ENCODE peak calls at places on chromosome 22, in six cellular contexts. One of them, this sample, is unnamed.

GRCh38 chr22:48532986-48533385 is 1294.7 kb downstream of the BRD1 start:
- DNase-seq in GM23248: no peak
- DNase-seq in small intestine: no peak
- DNase-seq in heart right ventricle: no peak
- DNase-seq in heart left ventricle: no peak
- DNase-seq in H7: no peak
- DNase-seq in this sample: no peak

GRCh38 chr22:38706101-38706884 is 549 bp downstream of the GTPBP1 start:
- DNase-seq in GM23248: peak; percentile 71
- DNase-seq in small intestine: peak; percentile 66
- DNase-seq in heart right ventricle: peak; percentile 43
- DNase-seq in heart left ventricle: peak; percentile 79
- DNase-seq in H7: peak; percentile 80
- DNase-seq in this sample: no peak

GRCh38 chr22:32801436-32802290 is at the start of gene TIMP3:
- DNase-seq in GM23248: peak; percentile 93
- DNase-seq in small intestine: peak; percentile 10
- DNase-seq in heart right ventricle: peak; percentile 92
- DNase-seq in heart left ventricle: peak; percentile 94
- DNase-seq in H7: peak; percentile 98
- DNase-seq in this sample: no peak

GRCh38 chr22:36101756-36102155 is 58.8 kb downstream of the APOL3 start:
- DNase-seq in GM23248: no peak
- DNase-seq in small intestine: no peak
- DNase-seq in heart right ventricle: no peak
- DNase-seq in heart left ventricle: no peak
- DNase-seq in H7: no peak
- DNase-seq in this sample: no peak

GRCh38 chr22:44526431-44527115 is 28.5 kb upstream of the RTL6 start:
- DNase-seq in GM23248: no peak
- DNase-seq in small intestine: no peak
- DNase-seq in heart right ventricle: no peak
- DNase-seq in heart left ventricle: no peak
- DNase-seq in H7: no peak
- DNase-seq in this sample: no peak

GRCh38 chr22:40451230-40451629 is 80.8 kb downstream of the SGSM3 start:
- DNase-seq in GM23248: peak; percentile 56
- DNase-seq in small intestine: no peak
- DNase-seq in heart right ventricle: no peak
- DNase-seq in heart left ventricle: no peak
- DNase-seq in H7: no peak
- DNase-seq in this sample: no peak

GRCh38 chr22:20229916-20230775 is 38.0 kb downstream of the RTN4R start:
- DNase-seq in GM23248: no peak
- DNase-seq in small intestine: no peak
- DNase-seq in heart right ventricle: no peak
- DNase-seq in heart left ventricle: no peak
- DNase-seq in H7: no peak
- DNase-seq in this sample: no peak

GRCh38 chr22:47783433-47784366 is 1021.2 kb downstream of the TBC1D22A start:
- DNase-seq in GM23248: no peak
- DNase-seq in small intestine: no peak
- DNase-seq in heart right ventricle: no peak
- DNase-seq in heart left ventricle: no peak
- DNase-seq in H7: peak; percentile 80
- DNase-seq in this sample: no peak

GRCh38 chr22:44664149-44664548 is 37.9 kb upstream of the PRR5 start:
- DNase-seq in GM23248: no peak
- DNase-seq in small intestine: peak; percentile 62
- DNase-seq in heart right ventricle: peak; percentile 68
- DNase-seq in heart left ventricle: peak; percentile 86
- DNase-seq in H7: no peak
- DNase-seq in this sample: no peak

GRCh38 chr22:28951969-28952521 is 68.7 kb downstream of the ZNRF3 start:
- DNase-seq in GM23248: no peak
- DNase-seq in small intestine: no peak
- DNase-seq in heart right ventricle: no peak
- DNase-seq in heart left ventricle: no peak
- DNase-seq in H7: no peak
- DNase-seq in this sample: no peak

GRCh38 chr22:19984851-19985811 is 31.5 kb downstream of the ARVCF start:
- DNase-seq in GM23248: no peak
- DNase-seq in small intestine: no peak
- DNase-seq in heart right ventricle: no peak
- DNase-seq in heart left ventricle: peak; percentile 43
- DNase-seq in H7: no peak
- DNase-seq in this sample: no peak

GRCh38 chr22:43867839-43868652 is 5.7 kb upstream of the SULT4A1 start:
- DNase-seq in GM23248: peak; percentile 71
- DNase-seq in small intestine: peak; percentile 44
- DNase-seq in heart right ventricle: peak; percentile 48
- DNase-seq in heart left ventricle: peak; percentile 80
- DNase-seq in H7: peak; percentile 89
- DNase-seq in this sample: peak; percentile 38

GRCh38 chr22:43391306-43391705 is 20.5 kb upstream of the MPPED1 start:
- DNase-seq in GM23248: no peak
- DNase-seq in small intestine: no peak
- DNase-seq in heart right ventricle: no peak
- DNase-seq in heart left ventricle: no peak
- DNase-seq in H7: no peak
- DNase-seq in this sample: no peak

GRCh38 chr22:29146101-29146560 is 59.6 kb upstream of the EMID1 start:
- DNase-seq in GM23248: no peak
- DNase-seq in small intestine: no peak
- DNase-seq in heart right ventricle: no peak
- DNase-seq in heart left ventricle: no peak
- DNase-seq in H7: no peak
- DNase-seq in this sample: no peak

GRCh38 chr22:45671051-45671782 is 417 bp upstream of the ATXN10 start:
- DNase-seq in GM23248: peak; percentile 51
- DNase-seq in small intestine: peak; percentile 10
- DNase-seq in heart right ventricle: no peak
- DNase-seq in heart left ventricle: no peak
- DNase-seq in H7: peak; percentile 97
- DNase-seq in this sample: no peak

GRCh38 chr22:36215976-36216375 is 14.4 kb upstream of the APOL4 start:
- DNase-seq in GM23248: no peak
- DNase-seq in small intestine: no peak
- DNase-seq in heart right ventricle: no peak
- DNase-seq in heart left ventricle: no peak
- DNase-seq in H7: no peak
- DNase-seq in this sample: no peak

GRCh38 chr22:37345863-37346514 is 63.7 kb downstream of the CYTH4 start:
- DNase-seq in GM23248: peak; percentile 87
- DNase-seq in small intestine: peak; percentile 61
- DNase-seq in heart right ventricle: peak; percentile 31
- DNase-seq in heart left ventricle: no peak
- DNase-seq in H7: no peak
- DNase-seq in this sample: peak; percentile 12

GRCh38 chr22:43270314-43270908 is 72.8 kb downstream of the SCUBE1 start:
- DNase-seq in GM23248: no peak
- DNase-seq in small intestine: no peak
- DNase-seq in heart right ventricle: no peak
- DNase-seq in heart left ventricle: no peak
- DNase-seq in H7: peak; percentile 94
- DNase-seq in this sample: no peak

GRCh38 chr22:47775686-47776085 is 1013.2 kb downstream of the TBC1D22A start:
- DNase-seq in GM23248: no peak
- DNase-seq in small intestine: no peak
- DNase-seq in heart right ventricle: no peak
- DNase-seq in heart left ventricle: no peak
- DNase-seq in H7: no peak
- DNase-seq in this sample: peak; percentile 13

GRCh38 chr22:45504703-45505341 is 2.1 kb downstream of the FBLN1 start:
- DNase-seq in GM23248: peak; percentile 75
- DNase-seq in small intestine: no peak
- DNase-seq in heart right ventricle: no peak
- DNase-seq in heart left ventricle: peak; percentile 80
- DNase-seq in H7: peak; percentile 72
- DNase-seq in this sample: peak; percentile 41

GRCh38 chr22:35638408-35638807 is 9.8 kb upstream of the APOL6 start:
- DNase-seq in GM23248: peak; percentile 92
- DNase-seq in small intestine: no peak
- DNase-seq in heart right ventricle: peak; percentile 93
- DNase-seq in heart left ventricle: peak; percentile 93
- DNase-seq in H7: peak; percentile 22
- DNase-seq in this sample: no peak

GRCh38 chr22:49536571-49537131 is 291.0 kb downstream of the BRD1 start:
- DNase-seq in GM23248: no peak
- DNase-seq in small intestine: no peak
- DNase-seq in heart right ventricle: no peak
- DNase-seq in heart left ventricle: peak; percentile 37
- DNase-seq in H7: peak; percentile 89
- DNase-seq in this sample: no peak

GRCh38 chr22:50083462-50084081 is 1.7 kb downstream of the MLC1 start:
- DNase-seq in GM23248: no peak
- DNase-seq in small intestine: no peak
- DNase-seq in heart right ventricle: no peak
- DNase-seq in heart left ventricle: no peak
- DNase-seq in H7: peak; percentile 65
- DNase-seq in this sample: peak; percentile 50

GRCh38 chr22:24554316-24555159 is at the start of gene GUCD1:
- DNase-seq in GM23248: peak; percentile 63
- DNase-seq in small intestine: no peak
- DNase-seq in heart right ventricle: no peak
- DNase-seq in heart left ventricle: peak; percentile 66
- DNase-seq in H7: peak; percentile 61
- DNase-seq in this sample: peak; percentile 18

GRCh38 chr22:22322792-22323191 is 78.2 kb downstream of the VPREB1 start:
- DNase-seq in GM23248: no peak
- DNase-seq in small intestine: no peak
- DNase-seq in heart right ventricle: no peak
- DNase-seq in heart left ventricle: no peak
- DNase-seq in H7: no peak
- DNase-seq in this sample: no peak

GRCh38 chr22:24161485-24161884 is 19.8 kb upstream of the SUSD2 start:
- DNase-seq in GM23248: no peak
- DNase-seq in small intestine: no peak
- DNase-seq in heart right ventricle: no peak
- DNase-seq in heart left ventricle: no peak
- DNase-seq in H7: no peak
- DNase-seq in this sample: no peak

GRCh38 chr22:26995222-26995621 is 337.8 kb downstream of the MIAT start:
- DNase-seq in GM23248: no peak
- DNase-seq in small intestine: no peak
- DNase-seq in heart right ventricle: peak; percentile 9
- DNase-seq in heart left ventricle: no peak
- DNase-seq in H7: no peak
- DNase-seq in this sample: no peak
- H3K27me3 ChIP-seq in GM23248: peaks cover 27% of the 10 kb centered on the region
- H3K27me3 ChIP-seq in small intestine: no peaks in the 10 kb centered on the region
- H3K27me3 ChIP-seq in heart right ventricle: no peaks in the 10 kb centered on the region
- H3K27me3 ChIP-seq in heart left ventricle: no peaks in the 10 kb centered on the region
- H3K27me3 ChIP-seq in H7: no peaks in the 10 kb centered on the region
- H3K27me3 ChIP-seq in this sample: no peaks in the 10 kb centered on the region

GRCh38 chr22:33895444-33895843 is 24.8 kb downstream of the LARGE1 start:
- DNase-seq in GM23248: no peak
- DNase-seq in small intestine: no peak
- DNase-seq in heart right ventricle: no peak
- DNase-seq in heart left ventricle: no peak
- DNase-seq in H7: no peak
- DNase-seq in this sample: no peak
- H3K27me3 ChIP-seq in GM23248: no peaks in the 10 kb centered on the region
- H3K27me3 ChIP-seq in small intestine: no peaks in the 10 kb centered on the region
- H3K27me3 ChIP-seq in heart right ventricle: no peaks in the 10 kb centered on the region
- H3K27me3 ChIP-seq in heart left ventricle: no peaks in the 10 kb centered on the region
- H3K27me3 ChIP-seq in H7: no peaks in the 10 kb centered on the region
- H3K27me3 ChIP-seq in this sample: no peaks in the 10 kb centered on the region

GRCh38 chr22:27146871-27147591 is 489.6 kb downstream of the MIAT start:
- DNase-seq in GM23248: no peak
- DNase-seq in small intestine: no peak
- DNase-seq in heart right ventricle: no peak
- DNase-seq in heart left ventricle: no peak
- DNase-seq in H7: no peak
- DNase-seq in this sample: no peak
- H3K27me3 ChIP-seq in GM23248: no peaks in the 10 kb centered on the region
- H3K27me3 ChIP-seq in small intestine: peaks cover 2% of the 10 kb centered on the region
- H3K27me3 ChIP-seq in heart right ventricle: no peaks in the 10 kb centered on the region
- H3K27me3 ChIP-seq in heart left ventricle: no peaks in the 10 kb centered on the region
- H3K27me3 ChIP-seq in H7: no peaks in the 10 kb centered on the region
- H3K27me3 ChIP-seq in this sample: peaks cover 2% of the 10 kb centered on the region

DNA sequence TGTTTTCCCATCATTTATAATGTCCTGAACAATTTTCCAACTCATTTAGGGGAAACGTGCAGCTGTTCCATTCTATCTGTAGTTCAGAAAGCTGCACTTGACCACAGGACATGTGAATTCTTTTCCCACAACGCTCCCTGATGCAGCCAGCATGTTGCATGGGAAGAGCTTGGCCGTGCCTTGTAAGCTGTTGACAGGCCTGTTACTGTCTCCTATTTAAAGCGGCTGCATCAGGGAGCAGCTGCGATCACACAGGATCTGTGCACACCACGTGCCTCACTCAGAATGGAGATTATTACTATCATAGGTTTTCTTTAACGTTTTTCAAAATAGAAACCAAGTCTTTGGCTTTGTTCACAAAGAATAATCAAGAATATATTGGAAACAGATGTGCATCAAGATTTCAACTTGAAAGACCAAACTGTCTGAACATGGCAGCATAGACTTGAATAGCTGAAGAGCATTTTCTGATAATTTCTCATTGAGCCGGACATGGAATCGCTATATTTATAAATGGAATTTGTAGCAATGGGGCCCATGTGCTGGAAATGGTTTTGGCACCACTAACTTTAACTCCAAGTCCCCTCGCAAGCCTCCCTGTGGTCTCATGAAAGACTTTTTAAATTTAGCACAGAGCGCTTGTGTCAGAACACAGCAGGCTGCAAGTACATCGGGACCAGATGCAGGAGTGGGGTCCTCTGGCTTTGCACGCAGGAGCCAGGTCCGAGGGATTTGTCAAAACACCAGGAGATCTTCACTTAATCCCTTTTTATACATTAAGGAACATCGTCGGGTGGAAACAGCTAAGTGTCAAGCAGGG is 40.8 kb upstream of the MYO18B start:
- DNase-seq in GM23248: peak; percentile 27
- DNase-seq in small intestine: no peak
- DNase-seq in heart right ventricle: peak; percentile 76
- DNase-seq in heart left ventricle: no peak
- DNase-seq in H7: no peak
- DNase-seq in this sample: no peak
- H3K27me3 ChIP-seq in GM23248: no peaks in the 10 kb centered on the region
- H3K27me3 ChIP-seq in small intestine: no peaks in the 10 kb centered on the region
- H3K27me3 ChIP-seq in heart right ventricle: no peaks in the 10 kb centered on the region
- H3K27me3 ChIP-seq in heart left ventricle: no peaks in the 10 kb centered on the region
- H3K27me3 ChIP-seq in H7: no peaks in the 10 kb centered on the region
- H3K27me3 ChIP-seq in this sample: no peaks in the 10 kb centered on the region